ENCODE peak calls at places on chromosomes 1 and 21, in ten cellular contexts. Q is myocyte; F is activated T-cell treated with anti-CD3 and anti-CD28 coated beads for 24 hours; J is stimulated activated CD4-positive, alpha-beta T cell treated with anti-CD3 and anti-CD28 coated beads, Interleukin-4, amount 100 ng/mL, for 1 hour; O is ovary; T is HEK293T; Y is posterior cingulate gyrus; D is omental fat pad; E is body of pancreas; V is ELR. M is an unnamed sample.

GRCh38 chr1:189374816-189375215 is 1102.8 kb downstream of the BRINP3 start:
- DNase-seq in Q (no peak), F (no peak), J (no peak), O (no peak), T (no peak), Y (no peak), D (no peak), E (no peak), V (no peak), M (no peak)

GRCh38 chr1:248821101-248821500 is 4.6 kb downstream of the SH3BP5L start:
- DNase-seq in Q (peak; percentile 78), F (no peak), J (no peak), O (no peak), T (no peak), Y (no peak), D (peak; percentile 20), E (no peak), V (peak; percentile 95), M (no peak)

GRCh38 chr1:116122955-116123757 is 12.0 kb downstream of the MAB21L3 start:
- DNase-seq in Q (peak; percentile 81), F (no peak), J (no peak), O (no peak), T (no peak), Y (no peak), D (no peak), E (peak; percentile 57), V (peak; percentile 78), M (no peak)

GRCh38 chr1:156748670-156749428 is 2.6 kb downstream of the HDGF start:
- DNase-seq in Q (peak; percentile 78), F (no peak), J (no peak), O (peak; percentile 72), T (no peak), Y (no peak), D (no peak), E (peak; percentile 76), V (peak; percentile 80), M (peak; percentile 51)

GRCh38 chr1:221824025-221824424 is 82.1 kb upstream of the DUSP10 start:
- DNase-seq in Q (no peak), F (no peak), J (no peak), O (no peak), T (no peak), Y (no peak), D (no peak), E (no peak), V (peak; percentile 67), M (no peak)

GRCh38 chr1:18527514-18527913 is 46.8 kb downstream of the KLHDC7A start:
- DNase-seq in Q (no peak), F (no peak), J (no peak), O (no peak), T (no peak), Y (no peak), D (no peak), E (no peak), V (no peak), M (no peak)

GRCh38 chr1:54120698-54121481 is 31.9 kb downstream of the CDCP2 start:
- DNase-seq in Q (no peak), F (no peak), J (no peak), O (no peak), T (no peak), Y (no peak), D (no peak), E (no peak), V (no peak), M (no peak)

GRCh38 chr21:38979271-38980196 is 173.8 kb downstream of the ETS2 start:
- DNase-seq in Q (no peak), F (no peak), J (no peak), O (no peak), T (no peak), Y (no peak), D (no peak), E (no peak), V (peak; percentile 43), M (no peak)

GRCh38 chr1:22925111-22925510 is 47.6 kb downstream of the LACTBL1 start:
- DNase-seq in Q (no peak), F (no peak), J (no peak), O (no peak), T (no peak), Y (peak; percentile 59), D (no peak), E (no peak), V (peak; percentile 21), M (no peak)

GRCh38 chr1:207993477-207994445 is 82.8 kb upstream of the CD34 start:
- DNase-seq in Q (no peak), F (no peak), J (no peak), O (no peak), T (peak; percentile 64), Y (no peak), D (no peak), E (no peak), V (peak; percentile 38), M (peak; percentile 69)